ENCODE peak calls at places on chromosomes 13 and 19, in seven cellular contexts. K, Q, Z, T, Y, E and M are unnamed samples.

GRCh38 chr13:28729541-28729940 is 10.8 kb upstream of the SLC46A3 start:
- DNase-seq in K (no peak), Q (no peak), Z (no peak), T (no peak), Y (no peak), E (no peak), M (no peak)

GRCh38 chr13:112807653-112808376 is 118.0 kb downstream of the ATP11A start:
- DNase-seq in K (no peak), Q (no peak), Z (no peak), T (no peak), Y (no peak), E (no peak), M (no peak)

GRCh38 chr19:13118424-13119193 is 545 bp downstream of the NACC1 start:
- DNase-seq in K (peak; percentile 31), Q (peak; percentile 96), Z (peak; percentile 71), T (peak; percentile 37), Y (peak; percentile 92), E (no peak), M (peak; percentile 94)

GRCh38 chr19:58538257-58539168 is 5.4 kb upstream of the TRIM28 start:
- DNase-seq in K (no peak), Q (peak; percentile 94), Z (peak; percentile 71), T (no peak), Y (peak; percentile 88), E (no peak), M (peak; percentile 94)

GRCh38 chr19:34556500-34556899 is 74.9 kb downstream of the WTIP start:
- DNase-seq in K (no peak), Q (peak; percentile 67), Z (no peak), T (no peak), Y (peak; percentile 66), E (peak; percentile 9), M (peak; percentile 13)

GRCh38 chr19:41871573-41872383 is 5.3 kb upstream of the CD79A start:
- DNase-seq in K (no peak), Q (no peak), Z (no peak), T (peak; percentile 7), Y (no peak), E (no peak), M (peak; percentile 32)

GRCh38 chr19:14114854-14115253 is 2.7 kb downstream of the PRKACA start:
- DNase-seq in K (no peak), Q (peak; percentile 67), Z (no peak), T (no peak), Y (peak; percentile 85), E (peak; percentile 33), M (peak; percentile 40)

GRCh38 chr19:5286465-5287029 is 54.1 kb downstream of the PTPRS start:
- DNase-seq in K (no peak), Q (no peak), Z (no peak), T (no peak), Y (no peak), E (no peak), M (no peak)

GRCh38 chr13:52455677-52456041 is 381 bp downstream of the CKAP2 start:
- DNase-seq in K (peak; percentile 43), Q (peak; percentile 86), Z (peak; percentile 76), T (peak; percentile 83), Y (peak; percentile 94), E (peak; percentile 68), M (peak; percentile 89)

GRCh38 chr19:17873661-17874422 is 2.1 kb downstream of the SLC5A5 start:
- DNase-seq in K (no peak), Q (peak; percentile 91), Z (peak; percentile 72), T (peak; percentile 30), Y (peak; percentile 91), E (peak; percentile 77), M (peak; percentile 84)

GRCh38 chr13:34817246-34817645 is 124.8 kb upstream of the NBEA start:
- DNase-seq in K (no peak), Q (no peak), Z (no peak), T (no peak), Y (no peak), E (peak; percentile 2), M (no peak)

GRCh38 chr19:51490676-51491075 is 10.9 kb downstream of the SIGLEC12 start:
- DNase-seq in K (no peak), Q (peak; percentile 48), Z (no peak), T (no peak), Y (no peak), E (no peak), M (no peak)

GRCh38 chr13:43422061-43422460 is 364.7 kb downstream of the ENOX1 start:
- DNase-seq in K (no peak), Q (no peak), Z (no peak), T (no peak), Y (no peak), E (no peak), M (no peak)

GRCh38 chr19:17765069-17765618 is 13.9 kb downstream of the FCHO1 start:
- DNase-seq in K (no peak), Q (no peak), Z (no peak), T (no peak), Y (no peak), E (no peak), M (no peak)

GRCh38 chr13:79246575-79246949 is 159.5 kb downstream of the RBM26 start:
- DNase-seq in K (no peak), Q (no peak), Z (no peak), T (no peak), Y (no peak), E (no peak), M (no peak)

GRCh38 chr19:38537071-38537847 is 80.5 kb downstream of the MAP4K1 start:
- DNase-seq in K (no peak), Q (no peak), Z (no peak), T (no peak), Y (no peak), E (no peak), M (no peak)

GRCh38 chr19:38538793-38539528 is 78.8 kb downstream of the MAP4K1 start:
- DNase-seq in K (no peak), Q (no peak), Z (no peak), T (no peak), Y (no peak), E (no peak), M (no peak)

GRCh38 chr19:38542040-38542439 is 75.7 kb downstream of the MAP4K1 start:
- DNase-seq in K (no peak), Q (no peak), Z (no peak), T (no peak), Y (no peak), E (no peak), M (no peak)

GRCh38 chr19:38538386-38538785 is 79.4 kb downstream of the MAP4K1 start:
- DNase-seq in K (no peak), Q (no peak), Z (no peak), T (no peak), Y (no peak), E (no peak), M (no peak)

DNA sequence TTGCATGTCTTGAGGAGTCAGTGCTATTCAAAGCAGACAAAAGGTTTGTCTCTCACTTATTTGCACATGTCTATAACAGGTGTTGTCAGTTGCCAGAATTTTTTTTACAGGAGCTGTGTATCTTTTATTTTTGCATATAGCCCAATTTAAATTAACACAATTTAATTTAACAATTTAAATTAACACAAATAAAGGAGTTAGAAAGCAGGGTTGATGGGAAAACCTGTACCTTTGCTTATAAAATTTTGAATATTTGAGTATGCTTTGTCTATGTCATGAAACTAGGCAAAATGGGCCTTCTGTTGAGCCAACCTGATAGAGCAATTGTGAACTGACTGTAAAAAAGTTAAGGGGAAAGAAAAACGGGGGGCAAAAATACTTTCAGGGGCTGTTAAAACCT is 78.0 kb downstream of the MAP4K1 start:
- DNase-seq in K (no peak), Q (no peak), Z (no peak), T (no peak), Y (no peak), E (no peak), M (no peak)
- H3K4ac ChIP-seq in K (no peak overlapping the region), Q (no peak overlapping the region), Z (no peak overlapping the region), T (no peak overlapping the region), Y (no peak overlapping the region), E (no peak overlapping the region), M (no peak overlapping the region)

GRCh38 chr19:1522061-1522460 is 1.8 kb upstream of the PLK5 start:
- DNase-seq in K (no peak), Q (no peak), Z (no peak), T (no peak), Y (no peak), E (no peak), M (no peak)
- H3K23ac ChIP-seq in K (no peak overlapping the region), Q (no peak overlapping the region), Z (peak overlapping the region; percentile 52), T (no peak overlapping the region), Y (no peak overlapping the region), E (no peak overlapping the region), M (no peak overlapping the region)

DNA sequence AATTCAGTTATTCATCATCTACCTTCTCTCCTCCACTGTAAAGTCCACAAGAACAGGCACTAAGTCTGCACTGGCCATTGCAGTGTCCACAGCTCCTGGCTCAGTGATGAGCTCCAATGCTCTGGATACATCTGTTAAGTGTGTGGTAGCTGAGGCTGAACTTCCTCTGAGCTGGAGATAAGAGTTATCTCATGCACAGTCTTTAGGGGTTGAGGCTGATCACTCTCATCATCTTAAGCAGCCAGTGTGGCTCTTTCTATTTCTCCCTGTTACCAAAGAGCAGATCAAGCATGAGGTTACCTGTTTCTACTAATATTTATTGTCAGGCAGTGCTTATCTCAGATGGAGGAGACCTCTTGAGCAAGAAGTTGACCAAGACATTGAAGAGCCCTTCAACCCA is 6.6 kb upstream of the OR10H2 start:
- DNase-seq in K (no peak), Q (no peak), Z (no peak), T (no peak), Y (no peak), E (no peak), M (no peak)
- H3K4ac ChIP-seq in K (no peak overlapping the region), Q (no peak overlapping the region), Z (no peak overlapping the region), T (no peak overlapping the region), Y (no peak overlapping the region), E (no peak overlapping the region), M (no peak overlapping the region)

GRCh38 chr19:55230780-55231179 is 2.2 kb upstream of the TMEM86B start:
- DNase-seq in K (no peak), Q (no peak), Z (no peak), T (no peak), Y (no peak), E (no peak), M (no peak)
- H3K23ac ChIP-seq in K (no peak overlapping the region), Q (no peak overlapping the region), Z (no peak overlapping the region), T (no peak overlapping the region), Y (no peak overlapping the region), E (no peak overlapping the region), M (no peak overlapping the region)

GRCh38 chr13:80340643-80341097 is 256 bp downstream of the SPRY2 start:
- DNase-seq in K (peak; percentile 70), Q (no peak), Z (no peak), T (peak; percentile 78), Y (no peak), E (peak; percentile 22), M (no peak)

GRCh38 chr13:80337706-80338105 is 3.2 kb downstream of the SPRY2 start:
- DNase-seq in K (no peak), Q (no peak), Z (no peak), T (peak; percentile 35), Y (no peak), E (no peak), M (no peak)

GRCh38 chr13:80339841-80340642 is 884 bp downstream of the SPRY2 start:
- DNase-seq in K (peak; percentile 42), Q (no peak), Z (peak; percentile 17), T (peak; percentile 51), Y (peak; percentile 61), E (peak; percentile 11), M (peak; percentile 56)

GRCh38 chr13:80339578-80339840 is 1.4 kb downstream of the SPRY2 start:
- DNase-seq in K (no peak), Q (no peak), Z (peak; percentile 40), T (no peak), Y (no peak), E (no peak), M (peak; percentile 66)

GRCh38 chr13:80338781-80339577 is 1.9 kb downstream of the SPRY2 start:
- DNase-seq in K (peak; percentile 88), Q (peak; percentile 68), Z (peak; percentile 82), T (peak; percentile 87), Y (peak; percentile 66), E (no peak), M (peak; percentile 86)
- H3K4ac ChIP-seq in K (peak overlapping the region; percentile 62), Q (no peak overlapping the region), Z (no peak overlapping the region), T (peak overlapping the region; percentile 74), Y (no peak overlapping the region), E (peak overlapping the region; percentile 90), M (no peak overlapping the region)